ENCODE peak calls at places on chromosomes 4 and X, in four cellular contexts. Z is HepG2, W is K562, J is GM12878. T is an unnamed sample.

GRCh38 chr4:114860791-114861190 is 252.6 kb downstream of the NDST4 start:
- DNase-seq in J (no peak), W (no peak), Z (no peak), T (no peak)

GRCh38 chr4:175850240-175850639 is 38.2 kb upstream of the GPM6A start:
- DNase-seq in J (no peak), W (no peak), Z (no peak), T (no peak)

GRCh38 chr4:130131536-130131935 is 1035.6 kb downstream of the C4orf33 start:
- DNase-seq in J (no peak), W (no peak), Z (no peak), T (no peak)

GRCh38 chr4:87060957-87061356 is 126.1 kb downstream of the AFF1 start:
- DNase-seq in Z (no peak), W (no peak), J (no peak), T (no peak)

GRCh38 chr4:41430796-41431195 is 107.2 kb upstream of the LIMCH1 start:
- DNase-seq in W (no peak), J (no peak), Z (no peak), T (no peak)

GRCh38 chr4:173135241-173135847 is 33.3 kb upstream of the GALNT7 start:
- DNase-seq in W (no peak), Z (no peak), J (no peak), T (no peak)

GRCh38 chrX:54357414-54358377 is at the start of gene WNK3:
- DNase-seq in Z (peak), W (no peak), J (no peak), T (peak)

GRCh38 chr4:34181891-34182290 is 2062.4 kb downstream of the ARAP2 start:
- DNase-seq in Z (no peak), W (no peak), J (no peak), T (no peak)

GRCh38 chr4:137905930-137906329 is 336.2 kb downstream of the SLC7A11 start:
- DNase-seq in Z (no peak), J (no peak), W (no peak), T (no peak)

DNA sequence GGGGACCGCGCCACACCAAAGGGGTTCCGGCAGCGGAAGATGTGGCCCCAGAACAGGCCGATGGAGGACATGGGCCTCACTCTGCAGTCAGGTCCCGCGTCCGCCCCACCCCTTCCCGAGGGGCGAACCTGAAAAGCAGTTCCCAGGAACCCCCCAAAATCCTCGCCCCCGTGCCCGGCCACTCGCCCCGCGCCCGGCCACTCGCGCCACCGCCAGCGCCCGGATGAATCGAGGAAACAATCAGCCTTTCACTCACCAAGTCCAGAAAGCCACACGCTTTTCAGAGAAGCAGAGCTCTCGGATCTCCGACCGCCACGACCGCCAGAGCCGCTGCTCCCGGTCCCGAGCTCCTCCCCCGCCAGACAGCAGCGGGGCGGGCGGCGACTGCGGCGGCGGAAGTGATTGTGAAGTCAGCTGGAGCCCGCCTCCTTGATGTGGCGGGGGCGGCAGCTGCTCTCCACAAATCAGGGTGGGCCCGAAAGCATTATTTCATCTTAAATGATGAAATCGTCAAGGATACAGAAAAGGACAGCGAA is at the start of gene PJA1:
- DNase-seq in J (no peak), W (peak), Z (peak), T (peak)
- TF ChIP-seq FOXM1 in J (no peak), W (no peak), Z (no peak), T (no peak)

DNA sequence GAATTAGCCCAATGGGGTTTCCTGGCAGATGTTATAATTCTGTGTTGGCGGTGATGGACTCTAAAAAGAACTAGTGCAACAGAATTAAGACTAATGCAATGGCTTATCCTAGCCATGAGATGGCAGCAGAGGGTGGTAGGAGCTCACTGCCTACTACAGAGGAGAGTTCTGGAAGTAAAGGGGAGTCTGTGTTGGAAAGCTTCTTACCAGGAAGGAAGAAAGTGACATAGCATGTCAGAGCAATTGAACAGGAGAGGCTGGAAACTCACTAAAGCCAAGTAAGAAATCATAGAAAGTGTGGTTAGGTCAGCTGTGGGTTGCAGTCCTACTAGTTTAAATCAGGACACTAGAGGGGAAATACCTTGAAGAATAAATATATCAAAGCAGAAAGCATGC is 6.3 kb upstream of the TRPC5OS start:
- DNase-seq in W (peak), J (peak), Z (no peak), T (peak)
- TF ChIP-seq TARDBP in W (no peak), J (no peak), Z (no peak), T (no peak)

DNA sequence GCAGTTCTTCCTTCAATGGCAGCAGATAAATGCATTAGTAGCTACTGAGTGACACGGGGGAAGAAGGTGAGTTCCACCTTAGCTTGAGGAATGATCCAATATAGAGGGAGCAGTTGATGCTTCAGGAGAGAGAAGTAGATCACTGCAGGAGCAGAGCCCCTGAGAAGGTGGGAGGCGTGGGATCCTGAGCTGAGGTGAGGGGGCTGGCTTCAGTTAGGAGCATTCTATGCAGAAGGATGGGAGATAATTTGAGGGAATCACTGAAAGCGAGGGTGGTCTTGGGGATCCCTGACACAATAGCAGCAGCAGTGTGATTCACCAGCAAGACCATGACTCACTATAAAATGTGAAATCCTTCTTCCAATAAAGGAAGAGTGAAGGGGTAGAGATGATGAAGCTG is 48.0 kb downstream of the XAGE2 start:
- DNase-seq in W (no peak), Z (no peak), J (no peak), T (no peak)
- TF ChIP-seq BHLHE40 in W (no peak), Z (no peak), J (no peak), T (no peak)

DNA sequence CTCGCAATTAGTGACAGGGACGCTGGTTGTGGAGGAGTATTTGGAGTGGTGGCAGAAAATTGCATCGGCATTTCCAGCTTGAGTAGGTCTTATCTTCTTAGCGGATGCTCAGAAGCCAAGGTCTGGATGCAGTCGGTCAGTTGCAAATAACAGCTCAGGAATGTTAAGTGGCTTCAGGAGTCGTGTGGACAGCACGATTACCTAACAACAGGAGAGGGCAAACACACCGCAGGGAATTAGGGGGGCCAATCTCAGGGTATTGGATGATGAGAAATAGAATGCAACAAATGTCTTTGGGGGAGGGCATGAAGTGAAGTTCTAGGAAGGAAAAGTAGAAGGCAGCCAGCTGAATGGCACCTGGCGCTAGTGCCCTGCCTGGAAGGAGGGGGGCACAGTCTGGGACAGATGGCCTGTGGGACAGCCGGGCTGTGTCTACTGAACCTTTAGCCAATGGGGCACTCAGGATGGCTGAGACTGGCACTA is 11.8 kb downstream of the RASL11B start:
- DNase-seq in Z (peak), W (no peak), J (no peak), T (no peak)
- TF ChIP-seq FOXM1 in Z (no peak), W (no peak), J (no peak), T (no peak)

GRCh38 chr4:143286733-143287570 is 49.7 kb upstream of the GAB1 start:
- DNase-seq in Z (no peak), J (no peak), W (no peak), T (no peak)
- TF ChIP-seq TARDBP in Z (no peak), J (no peak), W (no peak), T (no peak)

DNA sequence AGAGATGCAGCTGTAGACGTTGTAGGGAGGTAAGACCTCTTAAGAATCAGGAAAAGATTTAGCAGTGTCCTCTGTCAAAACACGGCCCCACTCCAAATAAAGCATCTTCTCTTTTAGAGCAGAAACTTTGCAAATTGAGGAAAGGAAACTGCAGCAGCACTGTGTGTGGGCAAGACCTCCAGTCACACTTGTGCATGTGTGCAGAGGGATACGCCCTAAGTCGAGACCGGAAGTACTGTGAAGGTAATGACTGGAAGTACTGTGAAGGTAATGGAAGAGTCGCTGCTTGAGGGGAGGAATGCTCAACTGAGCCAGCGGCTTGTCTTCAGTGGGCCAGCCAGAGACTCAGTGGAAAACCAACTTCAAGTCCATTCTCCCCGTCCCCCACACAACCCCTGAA is 46.5 kb downstream of the EGF start:
- DNase-seq in Z (no peak), J (no peak), W (no peak), T (no peak)
- TF ChIP-seq BHLHE40 in Z (no peak), J (no peak), W (no peak), T (no peak)

T was measured in HEK293T.